ENCODE peak calls at places on chromosomes 12 and 14, in eight cellular contexts. J is MCF 10A, B is type B pancreatic cell, F is astrocyte of the spinal cord, G is fibroblast of lung, N is GM12864, I is upper lobe of right lung, D is cardiac muscle cell. R is an unnamed sample.

GRCh38 chr12:89156324-89156723 is 196.0 kb downstream of the DUSP6 start:
- DNase-seq in N (no peak), B (no peak), F (no peak), D (no peak), G (peak), J (no peak), I (no peak), R (no peak)

GRCh38 chr12:123533672-123534643 is at the start of gene RILPL1:
- DNase-seq in G (peak), F (peak), J (peak), I (peak), D (peak), N (no peak), B (peak), R (no peak)

GRCh38 chr12:627863-628805 is 35.1 kb downstream of the NINJ2 start:
- DNase-seq in B (no peak), I (no peak), G (no peak), N (no peak), F (no peak), D (no peak), J (no peak), R (no peak)

GRCh38 chr12:95789126-95790024 is 1.2 kb downstream of the NTN4 start:
- DNase-seq in G (no peak), D (no peak), J (peak), B (peak), N (no peak), I (peak), F (no peak), R (no peak)

GRCh38 chr14:75452900-75453816 is 25.3 kb downstream of the JDP2 start:
- DNase-seq in G (peak), J (peak), I (peak), B (peak), N (no peak), F (peak), D (peak), R (peak)

GRCh38 chr12:67501362-67501761 is 147.2 kb upstream of the DYRK2 start:
- DNase-seq in I (no peak), B (no peak), D (no peak), F (no peak), N (no peak), J (no peak), G (no peak), R (no peak)

GRCh38 chr12:111384596-111384995 is 15.7 kb upstream of the PHETA1 start:
- DNase-seq in G (no peak), I (no peak), F (no peak), D (no peak), N (no peak), B (no peak), J (no peak), R (no peak)

GRCh38 chr14:92122351-92122677 is 545 bp downstream of the CPSF2 start:
- DNase-seq in J (peak), I (no peak), D (peak), F (peak), B (no peak), N (no peak), G (peak), R (no peak)

GRCh38 chr12:120903382-120903817 is 758 bp downstream of the SPPL3 start:
- DNase-seq in J (peak), F (peak), I (peak), G (peak), D (peak), B (no peak), N (peak), R (no peak)

GRCh38 chr14:89137514-89138163 is 279.4 kb downstream of the FOXN3 start:
- DNase-seq in G (peak), B (no peak), I (peak), J (peak), N (no peak), F (peak), D (peak), R (peak)

GRCh38 chr12:57888407-57889157 is 42.1 kb upstream of the CTDSP2 start:
- DNase-seq in N (no peak), F (peak), J (peak), D (peak), G (peak), B (no peak), I (peak), R (no peak)

GRCh38 chr12:5206401-5207175 is 162.9 kb downstream of the KCNA5 start:
- DNase-seq in B (no peak), N (no peak), I (no peak), J (no peak), G (no peak), F (no peak), D (no peak), R (no peak)

GRCh38 chr14:93137864-93138263 is 22.1 kb upstream of the ITPK1 start:
- DNase-seq in I (peak), F (no peak), N (no peak), G (no peak), J (peak), D (peak), B (no peak), R (no peak)

GRCh38 chr12:94930216-94930654 is 73.3 kb downstream of the NDUFA12 start:
- DNase-seq in I (no peak), D (no peak), F (no peak), B (no peak), G (no peak), J (no peak), N (no peak), R (no peak)

GRCh38 chr12:113769322-113769721 is 196.8 kb downstream of the RBM19 start:
- DNase-seq in J (no peak), D (no peak), N (no peak), F (no peak), B (no peak), I (no peak), G (no peak), R (no peak)

GRCh38 chr14:77032854-77033621 is 4.5 kb upstream of the IRF2BPL start:
- DNase-seq in B (peak), J (peak), F (peak), I (peak), N (no peak), G (peak), D (peak), R (peak)

GRCh38 chr14:100537701-100538565 is 49.3 kb downstream of the BEGAIN start:
- DNase-seq in B (peak), I (peak), D (no peak), F (no peak), N (no peak), G (no peak), J (no peak), R (no peak)

GRCh38 chr14:70955543-70956480 is 48.6 kb downstream of the PCNX1 start:
- DNase-seq in F (peak), B (no peak), N (no peak), D (peak), I (no peak), J (peak), G (no peak), R (peak)

GRCh38 chr12:68189766-68190700 is 30.5 kb upstream of the IFNG start:
- DNase-seq in G (peak), F (peak), N (no peak), J (peak), D (peak), I (no peak), B (no peak), R (no peak)

GRCh38 chr12:62250671-62251608 is 9.3 kb upstream of the USP15 start:
- DNase-seq in I (no peak), F (no peak), J (peak), N (no peak), B (no peak), D (peak), G (peak), R (no peak)

GRCh38 chr12:12686472-12686871 is 9.5 kb downstream of the GPR19 start:
- DNase-seq in N (no peak), I (no peak), G (no peak), J (no peak), F (no peak), B (no peak), D (no peak), R (no peak)

GRCh38 chr12:80443974-80444666 is at the start of gene PTPRQ:
- DNase-seq in J (no peak), B (no peak), N (no peak), I (no peak), D (peak), F (no peak), G (peak), R (peak)

GRCh38 chr14:23347406-23348296 is 5.0 kb downstream of the SLC22A17 start:
- DNase-seq in I (no peak), N (no peak), D (no peak), G (no peak), B (no peak), J (no peak), F (no peak), R (no peak)

GRCh38 chr14:91149462-91149861 is 35.6 kb downstream of the DGLUCY start:
- DNase-seq in N (no peak), J (peak), B (no peak), G (peak), F (peak), I (no peak), D (peak), R (peak)

GRCh38 chr12:2753536-2753935 is 41.2 kb upstream of the FKBP4 start:
- DNase-seq in N (no peak), F (no peak), B (no peak), J (no peak), D (no peak), I (no peak), G (no peak), R (no peak)

GRCh38 chr14:101973356-101973755 is 9.0 kb downstream of the DYNC1H1 start:
- DNase-seq in J (peak), G (peak), D (no peak), B (no peak), N (no peak), I (no peak), F (no peak), R (no peak)

GRCh38 chr14:93085916-93086315 is 29.8 kb downstream of the ITPK1 start:
- DNase-seq in B (no peak), I (no peak), G (peak), D (no peak), J (peak), F (no peak), N (no peak), R (no peak)

GRCh38 chr12:10305411-10305810 is 2.3 kb upstream of the KLRD1 start:
- DNase-seq in F (no peak), B (no peak), D (no peak), J (peak), N (no peak), G (no peak), I (no peak), R (no peak)

GRCh38 chr14:56118611-56119181 is 485 bp downstream of the PELI2 start:
- DNase-seq in G (no peak), D (peak), F (no peak), N (no peak), J (no peak), B (no peak), I (peak), R (no peak)

GRCh38 chr12:52090291-52090690 is 10.8 kb downstream of the SMIM41 start:
- DNase-seq in D (no peak), J (no peak), N (no peak), F (no peak), I (peak), B (no peak), G (no peak), R (no peak)

GRCh38 chr14:103033744-103034143 is 23.6 kb downstream of the CDC42BPB start:
- DNase-seq in B (no peak), G (no peak), D (no peak), F (no peak), N (no peak), J (no peak), I (no peak), R (no peak)

GRCh38 chr12:1630081-1630826 is 1.2 kb downstream of the WNT5B start:
- DNase-seq in I (peak), D (peak), N (no peak), B (no peak), J (peak), G (no peak), F (peak), R (no peak)

GRCh38 chr12:69947922-69948321 is 122.9 kb downstream of the MYRFL start:
- DNase-seq in D (no peak), B (no peak), J (no peak), F (no peak), I (no peak), N (no peak), G (no peak), R (no peak)

GRCh38 chr12:14774944-14775651 is 28.2 kb downstream of the WBP11 start:
- DNase-seq in N (no peak), B (peak), I (peak), J (peak), G (peak), D (peak), F (peak), R (no peak)

GRCh38 chr14:46053221-46053620 is 598.4 kb downstream of the RPL10L start:
- DNase-seq in D (no peak), N (no peak), F (no peak), G (no peak), B (no peak), J (no peak), I (no peak), R (no peak)

GRCh38 chr12:89649139-89649538 is 59.5 kb downstream of the ATP2B1 start:
- DNase-seq in G (no peak), F (no peak), N (no peak), I (no peak), D (no peak), B (no peak), J (no peak), R (no peak)

GRCh38 chr14:51883232-51883631 is 22.8 kb downstream of the GNG2 start:
- DNase-seq in F (no peak), B (no peak), I (no peak), G (no peak), J (no peak), D (no peak), N (no peak), R (no peak)

GRCh38 chr12:5856692-5857091 is 88.4 kb downstream of the ANO2 start:
- DNase-seq in N (no peak), J (no peak), G (no peak), B (no peak), D (no peak), F (peak), I (no peak), R (no peak)

GRCh38 chr14:99203080-99203479 is 68.9 kb downstream of the BCL11B start:
- DNase-seq in F (no peak), B (no peak), I (no peak), J (no peak), D (no peak), G (no peak), N (no peak), R (no peak)
- TF ChIP-seq CTCF in F (no peak), B (no peak), I (no peak), J (no peak), D (no peak), G (no peak), N (no peak), R (no peak)

GRCh38 chr14:95683793-95684192 is 2.4 kb upstream of the TCL1B start:
- DNase-seq in G (no peak), F (no peak), B (no peak), I (no peak), D (no peak), J (peak), N (no peak), R (no peak)
- TF ChIP-seq CTCF in G (no peak), F (no peak), B (peak), I (peak), D (peak), J (peak), N (peak), R (peak)

DNA sequence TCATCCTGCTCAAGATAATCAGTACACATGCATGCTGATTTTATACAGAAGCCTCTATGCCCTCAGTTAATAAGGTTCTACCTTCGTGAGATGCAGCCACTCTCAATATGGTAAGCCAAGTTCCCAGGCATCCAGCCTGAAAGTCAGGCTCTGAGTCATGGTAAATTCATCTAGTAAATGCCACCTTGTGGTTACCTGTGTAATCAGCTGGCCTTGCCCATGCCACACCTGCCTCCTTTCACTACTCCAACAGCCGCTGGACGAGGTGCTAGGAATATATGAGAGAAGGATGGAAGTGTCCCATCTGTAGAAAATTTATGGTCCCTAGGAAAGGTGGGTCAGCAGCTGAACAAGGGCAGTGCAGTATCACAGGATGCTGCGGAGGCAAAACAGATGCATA is 207.3 kb downstream of the SSPN start:
- DNase-seq in N (no peak), F (no peak), G (peak), D (no peak), J (peak), B (no peak), I (no peak), R (no peak)
- TF ChIP-seq CTCF in N (no peak), F (peak), G (no peak), D (no peak), J (peak), B (no peak), I (peak), R (no peak)

GRCh38 chr14:50600849-50601248 is 40.9 kb downstream of the ATL1 start:
- DNase-seq in F (no peak), N (no peak), J (peak), G (peak), B (no peak), D (peak), I (no peak), R (no peak)

GRCh38 chr14:50602035-50602434 is 42.1 kb downstream of the ATL1 start:
- DNase-seq in N (no peak), B (no peak), F (no peak), G (no peak), D (no peak), I (no peak), J (no peak), R (no peak)

GRCh38 chr14:50601405-50601804 is 41.5 kb downstream of the ATL1 start:
- DNase-seq in N (no peak), G (peak), J (peak), F (no peak), D (peak), I (no peak), B (no peak), R (no peak)

GRCh38 chr14:50598765-50599164 is 38.8 kb downstream of the ATL1 start:
- DNase-seq in J (no peak), B (no peak), F (no peak), G (no peak), D (no peak), I (no peak), N (no peak), R (no peak)

DNA sequence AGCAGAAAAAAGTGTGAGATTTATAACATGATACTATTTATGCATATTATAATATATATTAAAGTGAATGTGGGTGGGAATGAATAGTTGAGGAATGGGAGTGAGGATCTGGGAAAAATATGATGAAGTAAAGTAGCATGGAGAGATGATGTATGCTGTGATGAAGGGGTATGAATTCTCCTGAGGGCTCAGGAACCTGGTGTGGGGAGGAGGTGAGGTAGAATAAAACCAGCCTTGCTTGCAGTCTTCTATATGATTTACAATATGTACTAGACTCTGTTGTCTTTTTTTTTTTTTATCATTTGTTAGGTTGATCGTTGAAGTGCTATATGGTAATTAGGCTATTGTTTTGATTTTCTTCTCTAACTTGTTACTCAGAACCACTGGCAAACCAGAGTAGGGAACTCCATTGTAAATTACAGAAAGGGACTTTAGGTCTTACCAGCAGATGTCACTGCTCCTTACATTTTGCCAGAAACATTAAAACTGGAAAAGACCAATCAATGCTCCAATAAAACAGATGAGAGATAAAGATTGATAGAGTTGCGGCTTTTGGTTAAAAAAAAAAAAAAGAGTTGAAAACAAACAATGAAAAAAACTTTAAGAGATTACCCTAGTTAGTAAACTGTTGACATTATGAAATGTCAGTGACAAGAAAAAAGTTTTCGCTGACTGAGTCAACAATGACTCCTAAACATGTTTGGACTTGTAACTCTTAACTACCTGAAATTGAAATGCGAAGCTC is 39.9 kb downstream of the ATL1 start:
- DNase-seq in B (no peak), J (peak), D (peak), G (peak), N (no peak), F (peak), I (no peak), R (no peak)
- TF ChIP-seq CTCF in B (peak), J (peak), D (peak), G (peak), N (peak), F (peak), I (peak), R (peak)

DNA sequence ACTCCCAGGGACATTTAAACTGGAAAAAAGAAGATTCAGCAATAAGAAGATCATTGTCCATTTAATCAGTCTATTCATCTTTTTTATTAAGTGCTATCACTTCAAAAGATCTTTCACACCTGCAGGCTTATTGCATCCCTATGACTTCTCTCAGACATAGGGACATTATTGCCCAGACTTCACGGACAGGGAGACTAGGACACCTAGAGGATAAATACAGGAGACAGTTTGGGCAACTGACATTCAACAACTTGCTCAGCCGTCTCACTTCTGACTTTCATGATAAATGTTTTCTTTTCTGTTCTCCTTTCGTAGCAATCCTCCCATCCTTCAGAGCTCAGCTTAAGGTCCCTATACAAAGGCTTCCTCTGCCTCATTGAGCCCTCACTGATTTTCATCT is 84.3 kb downstream of the TMEM30B start:
- DNase-seq in G (no peak), I (no peak), J (peak), B (no peak), N (no peak), F (no peak), D (no peak), R (no peak)
- TF ChIP-seq CTCF in G (no peak), I (no peak), J (peak), B (no peak), N (peak), F (no peak), D (peak), R (no peak)

DNA sequence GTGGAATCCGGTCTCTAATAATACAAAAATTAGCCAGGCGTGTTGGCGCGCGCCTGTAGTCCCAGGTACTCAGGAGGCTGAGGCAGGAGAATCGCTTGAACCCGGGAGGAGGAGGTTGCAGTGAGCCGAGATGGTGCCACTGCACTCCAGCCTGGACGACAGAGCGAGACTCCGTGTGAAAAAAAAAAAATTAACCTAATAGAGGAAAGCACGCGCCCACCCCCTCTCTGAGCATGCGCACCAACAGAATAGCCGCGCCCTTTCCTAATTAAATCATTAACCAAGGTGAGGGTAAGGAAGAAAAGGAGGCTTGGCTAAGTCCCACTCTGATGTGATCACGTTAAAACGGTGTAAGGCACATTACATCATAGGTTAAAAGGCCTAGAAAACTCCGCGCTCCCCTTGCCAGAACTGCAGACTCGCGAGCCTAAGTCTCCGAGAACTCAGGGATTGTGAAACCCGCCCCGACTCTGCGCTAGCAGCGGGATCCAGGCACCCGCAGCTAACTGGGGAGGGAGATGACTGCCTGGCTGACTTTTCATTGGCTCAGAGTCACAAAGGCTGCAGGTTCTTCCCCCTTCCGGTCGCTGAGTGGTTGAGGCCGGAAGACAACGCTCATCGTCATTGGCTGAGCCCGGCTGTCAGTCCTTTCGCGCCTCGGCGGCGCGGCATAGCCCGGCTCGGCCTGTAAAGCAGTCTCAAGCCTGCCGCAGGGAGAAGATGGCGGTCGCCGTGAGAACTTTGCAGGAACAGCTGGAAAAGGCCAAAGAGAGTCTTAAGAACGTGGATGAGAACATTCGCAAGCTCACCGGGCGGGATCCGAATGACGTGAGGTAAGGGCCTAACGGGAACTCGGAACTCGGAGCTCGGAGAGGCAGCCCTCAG is at the start of gene PNN:
- DNase-seq in G (peak), I (peak), D (peak), J (peak), B (peak), N (peak), F (peak), R (peak)
- TF ChIP-seq CTCF in G (no peak), I (no peak), D (no peak), J (no peak), B (no peak), N (no peak), F (no peak), R (no peak)

GRCh38 chr12:48157016-48157888 is at the start of gene ASB8:
- DNase-seq in F (peak), D (peak), I (peak), G (peak), B (peak), J (peak), N (peak), R (peak)
- TF ChIP-seq CTCF in F (peak), D (peak), I (peak), G (no peak), B (peak), J (peak), N (peak), R (peak)

R was measured in AG09319.